ENCODE peak calls at places on chromosomes 2 and 18, in four cellular contexts. One of them, this sample, is unnamed.

GRCh38 chr2:74762789-74763188 is 71.1 kb upstream of the HK2 start:
- DNase-seq in GM12878: no peak
- DNase-seq in K562: no peak
- DNase-seq in HepG2: peak
- DNase-seq in this sample: no peak

GRCh38 chr18:79515331-79515730 is 119.6 kb downstream of the NFATC1 start:
- DNase-seq in HepG2: no peak
- DNase-seq in K562: no peak
- DNase-seq in GM12878: no peak
- DNase-seq in this sample: no peak

GRCh38 chr2:238094438-238095022 is 5.6 kb upstream of the ESPNL start:
- DNase-seq in HepG2: no peak
- DNase-seq in K562: no peak
- DNase-seq in GM12878: no peak
- DNase-seq in this sample: no peak

GRCh38 chr2:126970583-126970982 is 71.9 kb downstream of the TEX51 start:
- DNase-seq in K562: no peak
- DNase-seq in HepG2: no peak
- DNase-seq in GM12878: no peak
- DNase-seq in this sample: no peak

GRCh38 chr2:203858176-203858575 is 9.4 kb upstream of the CTLA4 start:
- DNase-seq in HepG2: no peak
- DNase-seq in K562: no peak
- DNase-seq in GM12878: no peak
- DNase-seq in this sample: no peak

GRCh38 chr2:236862526-236862925 is 223.2 kb upstream of the COPS8 start:
- DNase-seq in K562: no peak
- DNase-seq in HepG2: no peak
- DNase-seq in GM12878: no peak
- DNase-seq in this sample: no peak

GRCh38 chr2:181264016-181264415 is 193.2 kb upstream of the ITGA4 start:
- DNase-seq in HepG2: no peak
- DNase-seq in K562: no peak
- DNase-seq in GM12878: no peak
- DNase-seq in this sample: no peak

GRCh38 chr18:32910694-32911296 is 138.0 kb upstream of the KLHL14 start:
- DNase-seq in K562: no peak
- DNase-seq in GM12878: no peak
- DNase-seq in HepG2: peak
- DNase-seq in this sample: no peak

GRCh38 chr18:13216092-13216582 is 2.4 kb upstream of the LDLRAD4 start:
- DNase-seq in GM12878: peak
- DNase-seq in HepG2: peak
- DNase-seq in K562: no peak
- DNase-seq in this sample: peak

GRCh38 chr2:45232824-45233223 is 223.6 kb upstream of the SIX2 start:
- DNase-seq in K562: no peak
- DNase-seq in HepG2: no peak
- DNase-seq in GM12878: no peak
- DNase-seq in this sample: no peak

GRCh38 chr2:239190921-239191885 is 209.6 kb downstream of the HDAC4 start:
- DNase-seq in K562: no peak
- DNase-seq in GM12878: no peak
- DNase-seq in HepG2: no peak
- DNase-seq in this sample: no peak

GRCh38 chr2:74436111-74436803 is 5.5 kb downstream of the RTKN start:
- DNase-seq in K562: no peak
- DNase-seq in HepG2: no peak
- DNase-seq in GM12878: no peak
- DNase-seq in this sample: no peak

GRCh38 chr2:128633501-128633900 is 314.8 kb upstream of the HS6ST1 start:
- DNase-seq in GM12878: no peak
- DNase-seq in K562: no peak
- DNase-seq in HepG2: no peak
- DNase-seq in this sample: no peak

GRCh38 chr2:65300772-65301711 is 73.4 kb downstream of the ACTR2 start:
- DNase-seq in K562: no peak
- DNase-seq in GM12878: peak
- DNase-seq in HepG2: peak
- DNase-seq in this sample: peak

GRCh38 chr2:127032601-127033000 is 74.4 kb downstream of the BIN1 start:
- DNase-seq in HepG2: no peak
- DNase-seq in GM12878: no peak
- DNase-seq in K562: no peak
- DNase-seq in this sample: no peak

GRCh38 chr2:40482091-40482490 is 30.2 kb upstream of the SLC8A1 start:
- DNase-seq in K562: no peak
- DNase-seq in GM12878: no peak
- DNase-seq in HepG2: no peak
- DNase-seq in this sample: no peak

GRCh38 chr2:213251618-213252017 is 32.6 kb upstream of the SPAG16 start:
- DNase-seq in GM12878: no peak
- DNase-seq in HepG2: peak
- DNase-seq in K562: peak
- DNase-seq in this sample: no peak

GRCh38 chr2:239393401-239393940 is 7.3 kb downstream of the HDAC4 start:
- DNase-seq in GM12878: no peak
- DNase-seq in K562: no peak
- DNase-seq in HepG2: no peak
- DNase-seq in this sample: no peak

GRCh38 chr18:57737661-57738060 is 65.5 kb downstream of the ATP8B1 start:
- DNase-seq in K562: no peak
- DNase-seq in GM12878: no peak
- DNase-seq in HepG2: peak
- DNase-seq in this sample: no peak

GRCh38 chr2:187250137-187250536 is 197.9 kb downstream of the CALCRL start:
- DNase-seq in K562: no peak
- DNase-seq in GM12878: no peak
- DNase-seq in HepG2: no peak
- DNase-seq in this sample: no peak

GRCh38 chr2:163157891-163158511 is 319.4 kb upstream of the KCNH7 start:
- DNase-seq in HepG2: no peak
- DNase-seq in GM12878: no peak
- DNase-seq in K562: no peak
- DNase-seq in this sample: no peak

GRCh38 chr2:205703471-205703870 is 21.2 kb downstream of the NRP2 start:
- DNase-seq in HepG2: no peak
- DNase-seq in GM12878: no peak
- DNase-seq in K562: no peak
- DNase-seq in this sample: no peak

GRCh38 chr2:207423886-207424285 is 105.9 kb upstream of the CREB1 start:
- DNase-seq in HepG2: no peak
- DNase-seq in GM12878: peak
- DNase-seq in K562: no peak
- DNase-seq in this sample: no peak
- TF ChIP-seq ETV6 in HepG2: no peak
- TF ChIP-seq ETV6 in GM12878: no peak
- TF ChIP-seq ETV6 in K562: no peak
- TF ChIP-seq ETV6 in this sample: no peak

GRCh38 chr2:240396623-240397541 is 38.6 kb upstream of the GPC1 start:
- DNase-seq in GM12878: no peak
- DNase-seq in K562: no peak
- DNase-seq in HepG2: no peak
- DNase-seq in this sample: no peak
- TF ChIP-seq ETV6 in GM12878: no peak
- TF ChIP-seq ETV6 in K562: no peak
- TF ChIP-seq ETV6 in HepG2: no peak
- TF ChIP-seq ETV6 in this sample: no peak

GRCh38 chr18:56235773-56236115 is 402.6 kb downstream of the TXNL1 start:
- DNase-seq in GM12878: no peak
- DNase-seq in K562: no peak
- DNase-seq in HepG2: no peak
- DNase-seq in this sample: no peak
- TF ChIP-seq ETV6 in GM12878: no peak
- TF ChIP-seq ETV6 in K562: no peak
- TF ChIP-seq ETV6 in HepG2: no peak
- TF ChIP-seq ETV6 in this sample: no peak

DNA sequence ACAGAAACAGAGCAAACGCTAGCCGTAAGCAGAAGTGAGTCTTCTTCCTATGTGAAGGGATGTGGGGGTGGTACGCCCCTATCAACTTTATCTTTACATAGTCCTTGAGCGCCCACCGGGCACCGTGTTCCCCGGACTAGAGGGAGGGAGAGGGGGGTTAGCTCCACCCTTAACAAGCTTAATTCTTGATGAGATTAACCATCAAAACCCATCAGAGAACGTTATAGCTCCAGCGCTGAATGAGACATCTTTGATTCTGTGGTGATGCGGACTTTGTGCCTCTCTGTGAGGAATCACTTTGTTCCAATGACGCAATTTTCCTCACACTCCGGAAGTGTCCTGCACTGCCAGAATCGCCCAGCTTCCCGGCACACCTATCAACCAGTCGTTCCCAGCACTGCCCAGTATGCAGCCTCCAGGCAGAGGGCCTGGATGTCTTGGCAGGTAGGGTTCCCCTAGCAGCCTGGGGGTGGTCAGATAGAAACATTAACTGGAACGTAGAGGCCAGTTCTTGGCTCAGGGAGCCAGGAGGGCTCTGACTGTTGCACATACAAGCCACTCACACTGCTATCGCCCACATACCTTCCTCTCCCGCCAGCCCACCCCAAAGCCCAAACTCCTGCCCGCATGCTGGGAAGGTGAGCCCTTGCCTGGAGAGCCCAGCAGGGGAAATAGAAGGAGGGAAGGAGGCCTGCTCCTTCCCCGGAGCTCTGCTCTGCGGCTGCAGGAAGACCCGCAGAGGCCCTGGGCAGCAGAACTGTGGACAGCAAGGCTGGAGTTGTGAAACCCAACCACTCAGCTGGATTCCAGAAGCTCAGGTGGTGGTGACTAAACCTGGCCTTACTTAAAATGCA is 1.9 kb upstream of the ODC1 start:
- DNase-seq in K562: no peak
- DNase-seq in HepG2: peak
- DNase-seq in GM12878: no peak
- DNase-seq in this sample: no peak
- TF ChIP-seq ETV6 in K562: no peak
- TF ChIP-seq ETV6 in HepG2: peak
- TF ChIP-seq ETV6 in GM12878: no peak
- TF ChIP-seq ETV6 in this sample: no peak

This sample was measured in WTC11.